ENCODE peak calls at places on chromosomes 3 and 15, in nine cellular contexts. H, X, U, S, G, Z, D, M and V are unnamed samples.

GRCh38 chr3:115100806-115101205 is 46.3 kb downstream of the ZBTB20 start:
- DNase-seq in H (no peak), X (no peak), U (no peak), S (no peak), G (no peak), Z (no peak), D (peak), M (no peak), V (no peak)

GRCh38 chr3:73143821-73144237 is 82.4 kb downstream of the EBLN2 start:
- DNase-seq in H (no peak), X (no peak), U (no peak), S (no peak), G (no peak), Z (no peak), D (no peak), M (no peak), V (no peak)

GRCh38 chr15:89836255-89837133 is 21.8 kb upstream of the ANPEP start:
- DNase-seq in H (peak), X (no peak), U (peak), S (no peak), G (peak), Z (peak), D (no peak), M (no peak), V (peak)

GRCh38 chr3:131388400-131388799 is 6.8 kb downstream of the NUDT16 start:
- DNase-seq in H (no peak), X (no peak), U (no peak), S (no peak), G (no peak), Z (no peak), D (no peak), M (no peak), V (peak)

GRCh38 chr3:99950921-99951320 is 133.3 kb downstream of the CMSS1 start:
- DNase-seq in H (no peak), X (no peak), U (no peak), S (no peak), G (no peak), Z (no peak), D (no peak), M (no peak), V (no peak)

GRCh38 chr3:161443921-161444457 is 52.6 kb upstream of the OTOL1 start:
- DNase-seq in H (no peak), X (no peak), U (no peak), S (no peak), G (no peak), Z (no peak), D (no peak), M (no peak), V (no peak)

GRCh38 chr3:63709576-63709975 is 57.1 kb downstream of the SNTN start:
- DNase-seq in H (no peak), X (no peak), U (no peak), S (no peak), G (no peak), Z (no peak), D (no peak), M (no peak), V (no peak)

GRCh38 chr3:169954142-169954756 is 12.4 kb upstream of the SEC62 start:
- DNase-seq in H (no peak), X (no peak), U (no peak), S (no peak), G (no peak), Z (no peak), D (no peak), M (no peak), V (no peak)

GRCh38 chr15:42165081-42165480 is 8.6 kb upstream of the PLA2G4F start:
- DNase-seq in H (no peak), X (no peak), U (no peak), S (no peak), G (no peak), Z (no peak), D (no peak), M (no peak), V (peak)